ENCODE peak calls at places on chromosomes 1 and 21, in four cellular contexts. J, M, V and R are unnamed samples.

GRCh38 chr1:211606914-211607751 is 28.2 kb upstream of the SLC30A1 start:
- DNase-seq in J (no peak), V (no peak), M (no peak), R (no peak)

GRCh38 chr1:155760751-155761475 is 72.0 kb downstream of the DAP3 start:
- DNase-seq in J (no peak), M (no peak), V (no peak), R (no peak)

GRCh38 chr1:53769780-53770179 is 30.8 kb upstream of the GLIS1 start:
- DNase-seq in J (no peak), V (no peak), M (no peak), R (no peak)

GRCh38 chr1:161115132-161115711 is 2.6 kb downstream of the PFDN2 start:
- DNase-seq in J (no peak), M (peak; percentile 93), V (no peak), R (peak; percentile 94)

GRCh38 chr1:50659107-50659628 is 235.9 kb upstream of the DMRTA2 start:
- DNase-seq in V (no peak), M (no peak), J (no peak), R (no peak)

GRCh38 chr21:43598416-43599120 is 60.7 kb downstream of the HSF2BP start:
- DNase-seq in V (no peak), J (no peak), M (peak; percentile 75), R (peak; percentile 61)

GRCh38 chr1:205561501-205562203 is 57.2 kb downstream of the CDK18 start:
- DNase-seq in J (no peak), V (no peak), M (no peak), R (no peak)

GRCh38 chr1:109499081-109499480 is 5.2 kb downstream of the CYB561D1 start:
- DNase-seq in V (no peak), J (no peak), M (no peak), R (no peak)

GRCh38 chr1:8343464-8344001 is 25.6 kb downstream of the SLC45A1 start:
- DNase-seq in J (no peak), V (no peak), M (peak; percentile 96), R (peak; percentile 94)

GRCh38 chr1:156194300-156194652 is 372 bp downstream of the SLC25A44 start:
- DNase-seq in J (no peak), V (no peak), M (no peak), R (peak; percentile 14)

GRCh38 chr1:171610385-171610784 is 11.7 kb upstream of the MYOCOS start:
- DNase-seq in J (no peak), V (no peak), M (peak; percentile 55), R (no peak)

GRCh38 chr1:115224636-115225035 is 113.4 kb downstream of the NGF start:
- DNase-seq in M (no peak), V (no peak), J (no peak), R (no peak)

GRCh38 chr1:54709547-54710292 is 5.9 kb upstream of the TTC4 start:
- DNase-seq in V (no peak), M (no peak), J (no peak), R (peak; percentile 71)

GRCh38 chr21:44907966-44908364 is 12.7 kb downstream of the ITGB2 start:
- DNase-seq in J (no peak), M (no peak), V (no peak), R (no peak)

GRCh38 chr1:89095737-89096136 is 30.2 kb downstream of the GBP2 start:
- DNase-seq in M (no peak), V (no peak), J (no peak), R (no peak)

GRCh38 chr1:168732736-168733135 is 3.7 kb upstream of the DPT start:
- DNase-seq in M (no peak), J (no peak), V (no peak), R (no peak)

GRCh38 chr1:6414443-6414844 is 5.3 kb downstream of the HES2 start:
- DNase-seq in M (peak; percentile 44), V (no peak), J (peak; percentile 81), R (peak; percentile 81)

GRCh38 chr1:186440584-186440983 is 20.3 kb downstream of the PDC start:
- DNase-seq in J (no peak), V (no peak), M (peak; percentile 10), R (peak; percentile 19)

GRCh38 chr1:87330201-87330953 is 1.7 kb downstream of the LMO4 start:
- DNase-seq in V (no peak), J (peak; percentile 60), M (peak; percentile 47), R (peak; percentile 46)

GRCh38 chr1:179926494-179927205 is 28.0 kb upstream of the CEP350 start:
- DNase-seq in M (peak; percentile 13), J (no peak), V (no peak), R (peak; percentile 6)

GRCh38 chr1:226653311-226653921 is 85.7 kb downstream of the ITPKB start:
- DNase-seq in M (no peak), J (no peak), V (no peak), R (no peak)

GRCh38 chr1:244865028-244865371 is 657 bp upstream of the HNRNPU start:
- DNase-seq in M (no peak), V (peak; percentile 71), J (no peak), R (no peak)

GRCh38 chr1:96187027-96187426 is 534.6 kb upstream of the PTBP2 start:
- DNase-seq in J (no peak), M (no peak), V (no peak), R (no peak)

GRCh38 chr1:31248276-31248675 is 8.6 kb upstream of the NKAIN1 start:
- DNase-seq in M (no peak), V (no peak), J (no peak), R (peak; percentile 19)

GRCh38 chr1:78004719-78005346 is at the start of gene DNAJB4:
- DNase-seq in M (peak; percentile 98), J (peak; percentile 54), V (peak; percentile 79), R (peak; percentile 95)

GRCh38 chr1:108955881-108956280 is 7.4 kb downstream of the CLCC1 start:
- DNase-seq in M (no peak), V (no peak), J (no peak), R (no peak)

GRCh38 chr1:208654241-208654640 is 410.1 kb upstream of the PLXNA2 start:
- DNase-seq in M (peak; percentile 12), J (no peak), V (no peak), R (peak; percentile 2)

GRCh38 chr1:226967665-226968064 is 27.6 kb downstream of the COQ8A start:
- DNase-seq in J (no peak), V (peak; percentile 41), M (no peak), R (no peak)

GRCh38 chr1:23376890-23377811 is 7.5 kb upstream of the ZNF436 start:
- DNase-seq in V (no peak), M (peak; percentile 94), J (no peak), R (peak; percentile 76)

GRCh38 chr1:17665054-17665453 is 90.1 kb upstream of the ACTL8 start:
- DNase-seq in M (no peak), V (no peak), J (no peak), R (no peak)